ENCODE peak calls at places on chromosomes 3 and 15, in seven cellular contexts. One of them, this sample, is unnamed.

GRCh38 chr3:19645093-19645492 is 288.9 kb downstream of the EFHB start:
- DNase-seq in hippocampal formation: no peak
- DNase-seq in stimulated activated CD4-positive, alpha-beta T cell treated with anti-CD3 and anti-CD28 coated beads, TNF-alpha, amount 100 ng/mL, for 4 hours: no peak
- DNase-seq in stimulated activated naive CD8-positive, alpha-beta T cell treated with anti-CD3 and anti-CD28 coated beads, Interleukin-15, amount 100 ng/mL, for 72 hours: no peak
- DNase-seq in activated CD8-positive, alpha-beta T cell treated with anti-CD3 and anti-CD28 coated beads for 36 hours: no peak
- DNase-seq in NCI-H2081: no peak
- DNase-seq in WERI-Rb-1: no peak
- DNase-seq in this sample: no peak

GRCh38 chr3:153244961-153245360 is 82.9 kb downstream of the RAP2B start:
- DNase-seq in hippocampal formation: no peak
- DNase-seq in stimulated activated CD4-positive, alpha-beta T cell treated with anti-CD3 and anti-CD28 coated beads, TNF-alpha, amount 100 ng/mL, for 4 hours: no peak
- DNase-seq in stimulated activated naive CD8-positive, alpha-beta T cell treated with anti-CD3 and anti-CD28 coated beads, Interleukin-15, amount 100 ng/mL, for 72 hours: no peak
- DNase-seq in activated CD8-positive, alpha-beta T cell treated with anti-CD3 and anti-CD28 coated beads for 36 hours: no peak
- DNase-seq in NCI-H2081: no peak
- DNase-seq in WERI-Rb-1: no peak
- DNase-seq in this sample: peak; percentile 74

GRCh38 chr15:75817151-75817935 is 25.9 kb upstream of the UBE2Q2 start:
- DNase-seq in hippocampal formation: no peak
- DNase-seq in stimulated activated CD4-positive, alpha-beta T cell treated with anti-CD3 and anti-CD28 coated beads, TNF-alpha, amount 100 ng/mL, for 4 hours: no peak
- DNase-seq in stimulated activated naive CD8-positive, alpha-beta T cell treated with anti-CD3 and anti-CD28 coated beads, Interleukin-15, amount 100 ng/mL, for 72 hours: no peak
- DNase-seq in activated CD8-positive, alpha-beta T cell treated with anti-CD3 and anti-CD28 coated beads for 36 hours: peak; percentile 18
- DNase-seq in NCI-H2081: no peak
- DNase-seq in WERI-Rb-1: no peak
- DNase-seq in this sample: no peak

GRCh38 chr15:60511351-60512157 is 32.6 kb upstream of the ICE2 start:
- DNase-seq in hippocampal formation: no peak
- DNase-seq in stimulated activated CD4-positive, alpha-beta T cell treated with anti-CD3 and anti-CD28 coated beads, TNF-alpha, amount 100 ng/mL, for 4 hours: no peak
- DNase-seq in stimulated activated naive CD8-positive, alpha-beta T cell treated with anti-CD3 and anti-CD28 coated beads, Interleukin-15, amount 100 ng/mL, for 72 hours: peak; percentile 23
- DNase-seq in activated CD8-positive, alpha-beta T cell treated with anti-CD3 and anti-CD28 coated beads for 36 hours: peak; percentile 66
- DNase-seq in NCI-H2081: no peak
- DNase-seq in WERI-Rb-1: no peak
- DNase-seq in this sample: no peak

GRCh38 chr3:156787926-156788663 is 38.1 kb upstream of the LEKR1 start:
- DNase-seq in hippocampal formation: no peak
- DNase-seq in stimulated activated CD4-positive, alpha-beta T cell treated with anti-CD3 and anti-CD28 coated beads, TNF-alpha, amount 100 ng/mL, for 4 hours: no peak
- DNase-seq in stimulated activated naive CD8-positive, alpha-beta T cell treated with anti-CD3 and anti-CD28 coated beads, Interleukin-15, amount 100 ng/mL, for 72 hours: peak; percentile 33
- DNase-seq in activated CD8-positive, alpha-beta T cell treated with anti-CD3 and anti-CD28 coated beads for 36 hours: peak; percentile 55
- DNase-seq in NCI-H2081: no peak
- DNase-seq in WERI-Rb-1: no peak
- DNase-seq in this sample: peak; percentile 96

GRCh38 chr3:113914646-113915045 is 33.2 kb upstream of the ZDHHC23 start:
- DNase-seq in hippocampal formation: no peak
- DNase-seq in stimulated activated CD4-positive, alpha-beta T cell treated with anti-CD3 and anti-CD28 coated beads, TNF-alpha, amount 100 ng/mL, for 4 hours: no peak
- DNase-seq in stimulated activated naive CD8-positive, alpha-beta T cell treated with anti-CD3 and anti-CD28 coated beads, Interleukin-15, amount 100 ng/mL, for 72 hours: no peak
- DNase-seq in activated CD8-positive, alpha-beta T cell treated with anti-CD3 and anti-CD28 coated beads for 36 hours: no peak
- DNase-seq in NCI-H2081: no peak
- DNase-seq in WERI-Rb-1: no peak
- DNase-seq in this sample: peak; percentile 16

GRCh38 chr3:124277516-124277890 is 285.6 kb upstream of the ROPN1 start:
- DNase-seq in hippocampal formation: no peak
- DNase-seq in stimulated activated CD4-positive, alpha-beta T cell treated with anti-CD3 and anti-CD28 coated beads, TNF-alpha, amount 100 ng/mL, for 4 hours: no peak
- DNase-seq in stimulated activated naive CD8-positive, alpha-beta T cell treated with anti-CD3 and anti-CD28 coated beads, Interleukin-15, amount 100 ng/mL, for 72 hours: no peak
- DNase-seq in activated CD8-positive, alpha-beta T cell treated with anti-CD3 and anti-CD28 coated beads for 36 hours: no peak
- DNase-seq in NCI-H2081: no peak
- DNase-seq in WERI-Rb-1: no peak
- DNase-seq in this sample: peak; percentile 8

GRCh38 chr3:16883726-16884083 is 1.1 kb upstream of the PLCL2 start:
- DNase-seq in hippocampal formation: peak; percentile 36
- DNase-seq in stimulated activated CD4-positive, alpha-beta T cell treated with anti-CD3 and anti-CD28 coated beads, TNF-alpha, amount 100 ng/mL, for 4 hours: no peak
- DNase-seq in stimulated activated naive CD8-positive, alpha-beta T cell treated with anti-CD3 and anti-CD28 coated beads, Interleukin-15, amount 100 ng/mL, for 72 hours: no peak
- DNase-seq in activated CD8-positive, alpha-beta T cell treated with anti-CD3 and anti-CD28 coated beads for 36 hours: no peak
- DNase-seq in NCI-H2081: no peak
- DNase-seq in WERI-Rb-1: no peak
- DNase-seq in this sample: no peak

GRCh38 chr3:66574091-66574490 is 73.3 kb upstream of the LRIG1 start:
- DNase-seq in hippocampal formation: no peak
- DNase-seq in stimulated activated CD4-positive, alpha-beta T cell treated with anti-CD3 and anti-CD28 coated beads, TNF-alpha, amount 100 ng/mL, for 4 hours: no peak
- DNase-seq in stimulated activated naive CD8-positive, alpha-beta T cell treated with anti-CD3 and anti-CD28 coated beads, Interleukin-15, amount 100 ng/mL, for 72 hours: no peak
- DNase-seq in activated CD8-positive, alpha-beta T cell treated with anti-CD3 and anti-CD28 coated beads for 36 hours: no peak
- DNase-seq in NCI-H2081: no peak
- DNase-seq in WERI-Rb-1: no peak
- DNase-seq in this sample: no peak

GRCh38 chr3:30347679-30348216 is 258.7 kb upstream of the TGFBR2 start:
- DNase-seq in hippocampal formation: no peak
- DNase-seq in stimulated activated CD4-positive, alpha-beta T cell treated with anti-CD3 and anti-CD28 coated beads, TNF-alpha, amount 100 ng/mL, for 4 hours: no peak
- DNase-seq in stimulated activated naive CD8-positive, alpha-beta T cell treated with anti-CD3 and anti-CD28 coated beads, Interleukin-15, amount 100 ng/mL, for 72 hours: peak; percentile 59
- DNase-seq in activated CD8-positive, alpha-beta T cell treated with anti-CD3 and anti-CD28 coated beads for 36 hours: peak; percentile 77
- DNase-seq in NCI-H2081: no peak
- DNase-seq in WERI-Rb-1: no peak
- DNase-seq in this sample: peak; percentile 91

GRCh38 chr3:171960159-171960558 is 79.2 kb upstream of the FNDC3B start:
- DNase-seq in hippocampal formation: no peak
- DNase-seq in stimulated activated CD4-positive, alpha-beta T cell treated with anti-CD3 and anti-CD28 coated beads, TNF-alpha, amount 100 ng/mL, for 4 hours: no peak
- DNase-seq in stimulated activated naive CD8-positive, alpha-beta T cell treated with anti-CD3 and anti-CD28 coated beads, Interleukin-15, amount 100 ng/mL, for 72 hours: no peak
- DNase-seq in activated CD8-positive, alpha-beta T cell treated with anti-CD3 and anti-CD28 coated beads for 36 hours: no peak
- DNase-seq in NCI-H2081: no peak
- DNase-seq in WERI-Rb-1: no peak
- DNase-seq in this sample: no peak

GRCh38 chr3:52299815-52300611 is 12.4 kb downstream of the GLYCTK start:
- DNase-seq in hippocampal formation: no peak
- DNase-seq in stimulated activated CD4-positive, alpha-beta T cell treated with anti-CD3 and anti-CD28 coated beads, TNF-alpha, amount 100 ng/mL, for 4 hours: no peak
- DNase-seq in stimulated activated naive CD8-positive, alpha-beta T cell treated with anti-CD3 and anti-CD28 coated beads, Interleukin-15, amount 100 ng/mL, for 72 hours: no peak
- DNase-seq in activated CD8-positive, alpha-beta T cell treated with anti-CD3 and anti-CD28 coated beads for 36 hours: no peak
- DNase-seq in NCI-H2081: peak; percentile 27
- DNase-seq in WERI-Rb-1: no peak
- DNase-seq in this sample: peak; percentile 44

GRCh38 chr15:22883196-22883595 is 44.7 kb downstream of the NIPA2 start:
- DNase-seq in hippocampal formation: no peak
- DNase-seq in stimulated activated CD4-positive, alpha-beta T cell treated with anti-CD3 and anti-CD28 coated beads, TNF-alpha, amount 100 ng/mL, for 4 hours: no peak
- DNase-seq in stimulated activated naive CD8-positive, alpha-beta T cell treated with anti-CD3 and anti-CD28 coated beads, Interleukin-15, amount 100 ng/mL, for 72 hours: no peak
- DNase-seq in activated CD8-positive, alpha-beta T cell treated with anti-CD3 and anti-CD28 coated beads for 36 hours: no peak
- DNase-seq in NCI-H2081: no peak
- DNase-seq in WERI-Rb-1: no peak
- DNase-seq in this sample: no peak

GRCh38 chr3:139530717-139531116 is 8.8 kb downstream of the RBP1 start:
- DNase-seq in hippocampal formation: no peak
- DNase-seq in stimulated activated CD4-positive, alpha-beta T cell treated with anti-CD3 and anti-CD28 coated beads, TNF-alpha, amount 100 ng/mL, for 4 hours: no peak
- DNase-seq in stimulated activated naive CD8-positive, alpha-beta T cell treated with anti-CD3 and anti-CD28 coated beads, Interleukin-15, amount 100 ng/mL, for 72 hours: no peak
- DNase-seq in activated CD8-positive, alpha-beta T cell treated with anti-CD3 and anti-CD28 coated beads for 36 hours: no peak
- DNase-seq in NCI-H2081: peak; percentile 89
- DNase-seq in WERI-Rb-1: no peak
- DNase-seq in this sample: no peak

GRCh38 chr3:131622726-131623125 is 120.0 kb upstream of the MRPL3 start:
- DNase-seq in hippocampal formation: no peak
- DNase-seq in stimulated activated CD4-positive, alpha-beta T cell treated with anti-CD3 and anti-CD28 coated beads, TNF-alpha, amount 100 ng/mL, for 4 hours: no peak
- DNase-seq in stimulated activated naive CD8-positive, alpha-beta T cell treated with anti-CD3 and anti-CD28 coated beads, Interleukin-15, amount 100 ng/mL, for 72 hours: no peak
- DNase-seq in activated CD8-positive, alpha-beta T cell treated with anti-CD3 and anti-CD28 coated beads for 36 hours: no peak
- DNase-seq in NCI-H2081: no peak
- DNase-seq in WERI-Rb-1: no peak
- DNase-seq in this sample: no peak

GRCh38 chr15:88080616-88081015 is 175.9 kb downstream of the NTRK3 start:
- DNase-seq in hippocampal formation: no peak
- DNase-seq in stimulated activated CD4-positive, alpha-beta T cell treated with anti-CD3 and anti-CD28 coated beads, TNF-alpha, amount 100 ng/mL, for 4 hours: no peak
- DNase-seq in stimulated activated naive CD8-positive, alpha-beta T cell treated with anti-CD3 and anti-CD28 coated beads, Interleukin-15, amount 100 ng/mL, for 72 hours: no peak
- DNase-seq in activated CD8-positive, alpha-beta T cell treated with anti-CD3 and anti-CD28 coated beads for 36 hours: no peak
- DNase-seq in NCI-H2081: no peak
- DNase-seq in WERI-Rb-1: no peak
- DNase-seq in this sample: no peak

GRCh38 chr15:48766196-48766595 is 44.7 kb downstream of the CEP152 start:
- DNase-seq in hippocampal formation: no peak
- DNase-seq in stimulated activated CD4-positive, alpha-beta T cell treated with anti-CD3 and anti-CD28 coated beads, TNF-alpha, amount 100 ng/mL, for 4 hours: no peak
- DNase-seq in stimulated activated naive CD8-positive, alpha-beta T cell treated with anti-CD3 and anti-CD28 coated beads, Interleukin-15, amount 100 ng/mL, for 72 hours: no peak
- DNase-seq in activated CD8-positive, alpha-beta T cell treated with anti-CD3 and anti-CD28 coated beads for 36 hours: no peak
- DNase-seq in NCI-H2081: no peak
- DNase-seq in WERI-Rb-1: no peak
- DNase-seq in this sample: peak; percentile 38

GRCh38 chr3:173501941-173502489 is 104.5 kb downstream of the NLGN1 start:
- DNase-seq in hippocampal formation: no peak
- DNase-seq in stimulated activated CD4-positive, alpha-beta T cell treated with anti-CD3 and anti-CD28 coated beads, TNF-alpha, amount 100 ng/mL, for 4 hours: no peak
- DNase-seq in stimulated activated naive CD8-positive, alpha-beta T cell treated with anti-CD3 and anti-CD28 coated beads, Interleukin-15, amount 100 ng/mL, for 72 hours: no peak
- DNase-seq in activated CD8-positive, alpha-beta T cell treated with anti-CD3 and anti-CD28 coated beads for 36 hours: no peak
- DNase-seq in NCI-H2081: no peak
- DNase-seq in WERI-Rb-1: no peak
- DNase-seq in this sample: peak; percentile 4

GRCh38 chr3:151183253-151183652 is 19.8 kb downstream of the GPR171 start:
- DNase-seq in hippocampal formation: no peak
- DNase-seq in stimulated activated CD4-positive, alpha-beta T cell treated with anti-CD3 and anti-CD28 coated beads, TNF-alpha, amount 100 ng/mL, for 4 hours: no peak
- DNase-seq in stimulated activated naive CD8-positive, alpha-beta T cell treated with anti-CD3 and anti-CD28 coated beads, Interleukin-15, amount 100 ng/mL, for 72 hours: no peak
- DNase-seq in activated CD8-positive, alpha-beta T cell treated with anti-CD3 and anti-CD28 coated beads for 36 hours: no peak
- DNase-seq in NCI-H2081: no peak
- DNase-seq in WERI-Rb-1: peak; percentile 21
- DNase-seq in this sample: peak; percentile 19

GRCh38 chr3:13167064-13167743 is 94.0 kb upstream of the IQSEC1 start:
- DNase-seq in hippocampal formation: no peak
- DNase-seq in stimulated activated CD4-positive, alpha-beta T cell treated with anti-CD3 and anti-CD28 coated beads, TNF-alpha, amount 100 ng/mL, for 4 hours: no peak
- DNase-seq in stimulated activated naive CD8-positive, alpha-beta T cell treated with anti-CD3 and anti-CD28 coated beads, Interleukin-15, amount 100 ng/mL, for 72 hours: no peak
- DNase-seq in activated CD8-positive, alpha-beta T cell treated with anti-CD3 and anti-CD28 coated beads for 36 hours: no peak
- DNase-seq in NCI-H2081: no peak
- DNase-seq in WERI-Rb-1: no peak
- DNase-seq in this sample: no peak

GRCh38 chr15:60326824-60327654 is 70.7 kb downstream of the ANXA2 start:
- DNase-seq in hippocampal formation: no peak
- DNase-seq in stimulated activated CD4-positive, alpha-beta T cell treated with anti-CD3 and anti-CD28 coated beads, TNF-alpha, amount 100 ng/mL, for 4 hours: no peak
- DNase-seq in stimulated activated naive CD8-positive, alpha-beta T cell treated with anti-CD3 and anti-CD28 coated beads, Interleukin-15, amount 100 ng/mL, for 72 hours: peak; percentile 29
- DNase-seq in activated CD8-positive, alpha-beta T cell treated with anti-CD3 and anti-CD28 coated beads for 36 hours: peak; percentile 47
- DNase-seq in NCI-H2081: peak; percentile 67
- DNase-seq in WERI-Rb-1: peak; percentile 17
- DNase-seq in this sample: peak; percentile 40

GRCh38 chr3:51955175-51955892 is at the start of gene GPR62:
- DNase-seq in hippocampal formation: peak; percentile 87
- DNase-seq in stimulated activated CD4-positive, alpha-beta T cell treated with anti-CD3 and anti-CD28 coated beads, TNF-alpha, amount 100 ng/mL, for 4 hours: no peak
- DNase-seq in stimulated activated naive CD8-positive, alpha-beta T cell treated with anti-CD3 and anti-CD28 coated beads, Interleukin-15, amount 100 ng/mL, for 72 hours: no peak
- DNase-seq in activated CD8-positive, alpha-beta T cell treated with anti-CD3 and anti-CD28 coated beads for 36 hours: no peak
- DNase-seq in NCI-H2081: no peak
- DNase-seq in WERI-Rb-1: no peak
- DNase-seq in this sample: no peak

GRCh38 chr3:159273070-159273469 is 471.2 kb downstream of the MFSD1 start:
- DNase-seq in hippocampal formation: no peak
- DNase-seq in stimulated activated CD4-positive, alpha-beta T cell treated with anti-CD3 and anti-CD28 coated beads, TNF-alpha, amount 100 ng/mL, for 4 hours: no peak
- DNase-seq in stimulated activated naive CD8-positive, alpha-beta T cell treated with anti-CD3 and anti-CD28 coated beads, Interleukin-15, amount 100 ng/mL, for 72 hours: no peak
- DNase-seq in activated CD8-positive, alpha-beta T cell treated with anti-CD3 and anti-CD28 coated beads for 36 hours: no peak
- DNase-seq in NCI-H2081: no peak
- DNase-seq in WERI-Rb-1: peak; percentile 52
- DNase-seq in this sample: no peak

GRCh38 chr15:31344266-31344665 is 17.6 kb downstream of the KLF13 start:
- DNase-seq in hippocampal formation: no peak
- DNase-seq in stimulated activated CD4-positive, alpha-beta T cell treated with anti-CD3 and anti-CD28 coated beads, TNF-alpha, amount 100 ng/mL, for 4 hours: no peak
- DNase-seq in stimulated activated naive CD8-positive, alpha-beta T cell treated with anti-CD3 and anti-CD28 coated beads, Interleukin-15, amount 100 ng/mL, for 72 hours: no peak
- DNase-seq in activated CD8-positive, alpha-beta T cell treated with anti-CD3 and anti-CD28 coated beads for 36 hours: no peak
- DNase-seq in NCI-H2081: no peak
- DNase-seq in WERI-Rb-1: no peak
- DNase-seq in this sample: no peak

GRCh38 chr3:53067571-53067970 is 21.7 kb upstream of the SFMBT1 start:
- DNase-seq in hippocampal formation: no peak
- DNase-seq in stimulated activated CD4-positive, alpha-beta T cell treated with anti-CD3 and anti-CD28 coated beads, TNF-alpha, amount 100 ng/mL, for 4 hours: no peak
- DNase-seq in stimulated activated naive CD8-positive, alpha-beta T cell treated with anti-CD3 and anti-CD28 coated beads, Interleukin-15, amount 100 ng/mL, for 72 hours: no peak
- DNase-seq in activated CD8-positive, alpha-beta T cell treated with anti-CD3 and anti-CD28 coated beads for 36 hours: no peak
- DNase-seq in NCI-H2081: no peak
- DNase-seq in WERI-Rb-1: no peak
- DNase-seq in this sample: no peak

GRCh38 chr3:69012111-69012835 is 1.2 kb downstream of the EOGT start:
- DNase-seq in hippocampal formation: no peak
- DNase-seq in stimulated activated CD4-positive, alpha-beta T cell treated with anti-CD3 and anti-CD28 coated beads, TNF-alpha, amount 100 ng/mL, for 4 hours: no peak
- DNase-seq in stimulated activated naive CD8-positive, alpha-beta T cell treated with anti-CD3 and anti-CD28 coated beads, Interleukin-15, amount 100 ng/mL, for 72 hours: no peak
- DNase-seq in activated CD8-positive, alpha-beta T cell treated with anti-CD3 and anti-CD28 coated beads for 36 hours: no peak
- DNase-seq in NCI-H2081: no peak
- DNase-seq in WERI-Rb-1: no peak
- DNase-seq in this sample: no peak

GRCh38 chr3:35664460-35664919 is 25.2 kb downstream of the ARPP21 start:
- DNase-seq in hippocampal formation: peak; percentile 84
- DNase-seq in stimulated activated CD4-positive, alpha-beta T cell treated with anti-CD3 and anti-CD28 coated beads, TNF-alpha, amount 100 ng/mL, for 4 hours: no peak
- DNase-seq in stimulated activated naive CD8-positive, alpha-beta T cell treated with anti-CD3 and anti-CD28 coated beads, Interleukin-15, amount 100 ng/mL, for 72 hours: no peak
- DNase-seq in activated CD8-positive, alpha-beta T cell treated with anti-CD3 and anti-CD28 coated beads for 36 hours: no peak
- DNase-seq in NCI-H2081: peak; percentile 96
- DNase-seq in WERI-Rb-1: peak; percentile 80
- DNase-seq in this sample: no peak

GRCh38 chr15:64151727-64152506 is at the start of gene SNX22:
- DNase-seq in hippocampal formation: no peak
- DNase-seq in stimulated activated CD4-positive, alpha-beta T cell treated with anti-CD3 and anti-CD28 coated beads, TNF-alpha, amount 100 ng/mL, for 4 hours: no peak
- DNase-seq in stimulated activated naive CD8-positive, alpha-beta T cell treated with anti-CD3 and anti-CD28 coated beads, Interleukin-15, amount 100 ng/mL, for 72 hours: no peak
- DNase-seq in activated CD8-positive, alpha-beta T cell treated with anti-CD3 and anti-CD28 coated beads for 36 hours: peak; percentile 29
- DNase-seq in NCI-H2081: peak; percentile 48
- DNase-seq in WERI-Rb-1: no peak
- DNase-seq in this sample: no peak

GRCh38 chr3:127570520-127570919 is 20.0 kb downstream of the TPRA1 start:
- DNase-seq in hippocampal formation: no peak
- DNase-seq in stimulated activated CD4-positive, alpha-beta T cell treated with anti-CD3 and anti-CD28 coated beads, TNF-alpha, amount 100 ng/mL, for 4 hours: no peak
- DNase-seq in stimulated activated naive CD8-positive, alpha-beta T cell treated with anti-CD3 and anti-CD28 coated beads, Interleukin-15, amount 100 ng/mL, for 72 hours: no peak
- DNase-seq in activated CD8-positive, alpha-beta T cell treated with anti-CD3 and anti-CD28 coated beads for 36 hours: no peak
- DNase-seq in NCI-H2081: no peak
- DNase-seq in WERI-Rb-1: no peak
- DNase-seq in this sample: no peak

GRCh38 chr15:65054333-65055200 is 9.4 kb downstream of the SLC51B start:
- DNase-seq in hippocampal formation: peak; percentile 71
- DNase-seq in stimulated activated CD4-positive, alpha-beta T cell treated with anti-CD3 and anti-CD28 coated beads, TNF-alpha, amount 100 ng/mL, for 4 hours: no peak
- DNase-seq in stimulated activated naive CD8-positive, alpha-beta T cell treated with anti-CD3 and anti-CD28 coated beads, Interleukin-15, amount 100 ng/mL, for 72 hours: peak; percentile 64
- DNase-seq in activated CD8-positive, alpha-beta T cell treated with anti-CD3 and anti-CD28 coated beads for 36 hours: peak; percentile 77
- DNase-seq in NCI-H2081: peak; percentile 55
- DNase-seq in WERI-Rb-1: peak; percentile 79
- DNase-seq in this sample: peak; percentile 51

GRCh38 chr15:29466292-29466691 is 196.7 kb upstream of the NSMCE3 start:
- DNase-seq in hippocampal formation: no peak
- DNase-seq in stimulated activated CD4-positive, alpha-beta T cell treated with anti-CD3 and anti-CD28 coated beads, TNF-alpha, amount 100 ng/mL, for 4 hours: no peak
- DNase-seq in stimulated activated naive CD8-positive, alpha-beta T cell treated with anti-CD3 and anti-CD28 coated beads, Interleukin-15, amount 100 ng/mL, for 72 hours: no peak
- DNase-seq in activated CD8-positive, alpha-beta T cell treated with anti-CD3 and anti-CD28 coated beads for 36 hours: no peak
- DNase-seq in NCI-H2081: no peak
- DNase-seq in WERI-Rb-1: no peak
- DNase-seq in this sample: no peak

GRCh38 chr3:41356775-41357174 is 157.5 kb downstream of the CTNNB1 start:
- DNase-seq in hippocampal formation: no peak
- DNase-seq in stimulated activated CD4-positive, alpha-beta T cell treated with anti-CD3 and anti-CD28 coated beads, TNF-alpha, amount 100 ng/mL, for 4 hours: no peak
- DNase-seq in stimulated activated naive CD8-positive, alpha-beta T cell treated with anti-CD3 and anti-CD28 coated beads, Interleukin-15, amount 100 ng/mL, for 72 hours: no peak
- DNase-seq in activated CD8-positive, alpha-beta T cell treated with anti-CD3 and anti-CD28 coated beads for 36 hours: no peak
- DNase-seq in NCI-H2081: no peak
- DNase-seq in WERI-Rb-1: no peak
- DNase-seq in this sample: no peak

GRCh38 chr3:123385981-123386380 is 62.9 kb downstream of the ADCY5 start:
- DNase-seq in hippocampal formation: no peak
- DNase-seq in stimulated activated CD4-positive, alpha-beta T cell treated with anti-CD3 and anti-CD28 coated beads, TNF-alpha, amount 100 ng/mL, for 4 hours: no peak
- DNase-seq in stimulated activated naive CD8-positive, alpha-beta T cell treated with anti-CD3 and anti-CD28 coated beads, Interleukin-15, amount 100 ng/mL, for 72 hours: no peak
- DNase-seq in activated CD8-positive, alpha-beta T cell treated with anti-CD3 and anti-CD28 coated beads for 36 hours: no peak
- DNase-seq in NCI-H2081: no peak
- DNase-seq in WERI-Rb-1: no peak
- DNase-seq in this sample: no peak

This sample was measured in amniotic epithelial cell.